ENCODE peak calls at places on chromosomes 16 and 17, in nine cellular contexts. D, Q, I, V, J, F, T, H and P are unnamed samples.

GRCh38 chr16:67101301-67101675 is 8.5 kb upstream of the PHAF1 start:
- DNase-seq in V (no peak), I (no peak), H (no peak), T (no peak), J (peak), Q (no peak), D (no peak), F (no peak), P (no peak)

GRCh38 chr17:61310611-61311010 is 89.0 kb upstream of the TBX2 start:
- DNase-seq in J (no peak), F (no peak), Q (no peak), D (no peak), T (no peak), I (no peak), V (no peak), H (no peak), P (no peak)

GRCh38 chr16:73713817-73714495 is 582.7 kb upstream of the PSMD7 start:
- DNase-seq in H (peak), T (peak), V (no peak), I (peak), J (peak), D (no peak), Q (no peak), F (peak), P (peak)

GRCh38 chr16:8963010-8963824 is 489 bp downstream of the USP7 start:
- DNase-seq in I (no peak), T (peak), H (no peak), V (no peak), Q (peak), D (no peak), J (no peak), F (no peak), P (no peak)

GRCh38 chr16:2331932-2332267 is 8.6 kb downstream of the ABCA3 start:
- DNase-seq in D (no peak), T (no peak), I (no peak), F (no peak), Q (no peak), H (no peak), V (no peak), J (no peak), P (no peak)

GRCh38 chr17:66676421-66676820 is 158.5 kb upstream of the CACNG5 start:
- DNase-seq in D (no peak), I (peak), J (no peak), Q (no peak), F (peak), T (no peak), H (no peak), V (no peak), P (no peak)

GRCh38 chr16:83329466-83329865 is 478.3 kb upstream of the HSBP1 start:
- DNase-seq in F (no peak), H (no peak), V (no peak), Q (no peak), D (no peak), J (no peak), T (no peak), I (no peak), P (no peak)

GRCh38 chr16:77556203-77556602 is 121.4 kb upstream of the ADAMTS18 start:
- DNase-seq in I (no peak), T (no peak), V (no peak), Q (no peak), H (no peak), J (no peak), D (no peak), F (no peak), P (no peak)

GRCh38 chr17:79983456-79983855 is 52.2 kb downstream of the TBC1D16 start:
- DNase-seq in H (no peak), F (no peak), J (no peak), Q (no peak), I (no peak), T (no peak), V (no peak), D (no peak), P (peak)

GRCh38 chr16:30187971-30188561 is 4.7 kb downstream of the CORO1A start:
- DNase-seq in I (no peak), Q (peak), D (peak), H (no peak), T (no peak), J (no peak), F (no peak), V (no peak), P (no peak)

GRCh38 chr17:8602679-8603078 is 27.8 kb downstream of the MYH10 start:
- DNase-seq in D (no peak), H (no peak), J (no peak), Q (no peak), I (no peak), T (no peak), F (no peak), V (no peak), P (no peak)

GRCh38 chr17:12078791-12079190 is 58.1 kb downstream of the MAP2K4 start:
- DNase-seq in T (no peak), J (peak), V (no peak), D (no peak), H (no peak), Q (no peak), F (no peak), I (no peak), P (no peak)

GRCh38 chr16:75074920-75075687 is 41.5 kb downstream of the LDHD start:
- DNase-seq in F (no peak), J (no peak), I (peak), T (peak), V (peak), D (peak), H (no peak), Q (peak), P (no peak)

GRCh38 chr17:81394377-81394747 is 895 bp upstream of the BAHCC1 start:
- DNase-seq in F (no peak), Q (no peak), H (no peak), I (no peak), J (no peak), T (peak), V (no peak), D (no peak), P (no peak)

GRCh38 chr17:9932481-9932880 is 27.4 kb upstream of the RCVRN start:
- DNase-seq in Q (no peak), H (no peak), T (no peak), I (no peak), F (no peak), D (no peak), V (no peak), J (peak), P (no peak)

GRCh38 chr17:15981646-15982580 is 17.6 kb downstream of the ZSWIM7 start:
- DNase-seq in F (no peak), H (no peak), D (no peak), T (peak), J (peak), Q (no peak), V (no peak), I (no peak), P (no peak)

GRCh38 chr16:13453325-13453724 is 466.6 kb upstream of the ERCC4 start:
- DNase-seq in J (no peak), Q (no peak), V (no peak), H (no peak), F (no peak), T (no peak), D (no peak), I (peak), P (no peak)

GRCh38 chr16:46743232-46743719 is 4.9 kb downstream of the MYLK3 start:
- DNase-seq in I (peak), F (no peak), J (peak), T (peak), D (peak), V (no peak), Q (no peak), H (peak), P (no peak)

GRCh38 chr16:5438591-5438990 is 341.0 kb upstream of the EEF2KMT start:
- DNase-seq in D (no peak), H (no peak), I (no peak), V (no peak), T (peak), Q (no peak), J (no peak), F (no peak), P (no peak)

GRCh38 chr17:64061157-64061898 is 40.9 kb upstream of the ICAM2 start:
- DNase-seq in H (no peak), T (no peak), I (no peak), F (no peak), J (peak), Q (no peak), V (no peak), D (no peak), P (no peak)

GRCh38 chr17:57727776-57728175 is 17.3 kb downstream of the CCDC182 start:
- DNase-seq in V (no peak), I (no peak), Q (no peak), F (no peak), T (no peak), D (no peak), H (no peak), J (no peak), P (no peak)

GRCh38 chr17:33140413-33141099 is 148.9 kb downstream of the SPACA3 start:
- DNase-seq in F (no peak), T (no peak), I (no peak), D (no peak), H (no peak), Q (no peak), V (no peak), J (no peak), P (no peak)

GRCh38 chr16:84548971-84549844 is 44.7 kb upstream of the MEAK7 start:
- DNase-seq in D (peak), T (peak), J (no peak), H (no peak), I (peak), V (no peak), F (no peak), Q (peak), P (peak)

GRCh38 chr17:48153711-48154642 is 46.4 kb downstream of the SNX11 start:
- DNase-seq in I (peak), Q (no peak), H (no peak), F (peak), J (peak), D (no peak), V (no peak), T (peak), P (no peak)

GRCh38 chr17:30429155-30429554 is 48.1 kb upstream of the GOSR1 start:
- DNase-seq in H (no peak), Q (no peak), T (no peak), F (no peak), D (no peak), V (no peak), I (no peak), J (peak), P (no peak)

GRCh38 chr16:29729116-29729521 is 16.7 kb downstream of the C16orf54 start:
- DNase-seq in F (peak), V (no peak), I (no peak), J (peak), D (no peak), H (no peak), T (peak), Q (no peak), P (no peak)

GRCh38 chr16:57066625-57067024 is 25.8 kb upstream of the CPNE2 start:
- DNase-seq in Q (no peak), V (no peak), I (no peak), F (no peak), T (no peak), H (no peak), J (no peak), D (no peak), P (no peak)

DNA sequence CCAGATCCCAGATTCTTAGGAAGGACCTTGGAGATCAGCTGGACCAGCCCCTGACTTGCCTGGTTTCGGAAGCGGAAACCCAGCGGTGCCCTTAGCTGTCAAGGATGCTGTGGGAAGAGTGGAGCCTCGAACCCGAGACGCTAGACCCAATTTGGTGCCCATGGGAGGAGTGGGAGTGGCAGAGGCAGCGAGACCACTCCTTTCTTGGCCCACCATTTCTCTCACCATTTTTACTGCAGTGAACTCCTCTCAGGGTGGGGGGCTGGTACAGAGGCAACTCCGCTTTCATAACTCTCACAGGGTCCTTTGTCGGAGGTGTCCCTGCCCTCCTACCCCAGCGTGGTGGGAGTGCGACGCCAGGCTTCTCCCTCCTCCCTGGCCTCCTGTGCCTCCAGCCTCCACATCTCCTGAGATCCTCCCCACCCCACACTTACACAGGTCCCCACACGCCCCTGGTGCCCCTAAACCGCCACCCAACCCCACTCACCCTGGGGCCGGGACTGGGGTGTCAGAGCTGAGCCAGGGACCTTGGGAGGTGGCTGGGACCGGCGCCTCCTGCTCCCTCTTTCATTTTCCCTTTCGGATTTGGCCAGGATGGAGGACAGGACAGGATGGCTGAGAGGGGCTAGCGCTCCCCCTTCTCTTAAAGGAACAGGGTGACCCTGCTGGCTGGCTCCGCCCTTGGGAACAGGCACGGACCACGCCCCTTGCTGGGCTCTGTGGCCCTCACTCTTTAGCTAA is at the start of gene GJD3:
- DNase-seq in D (no peak), V (no peak), J (no peak), H (no peak), I (no peak), Q (no peak), F (no peak), T (no peak), P (no peak)
- H3K4me3 ChIP-seq in D (peak), V (peak), J (peak), H (peak), I (no peak), Q (peak), F (peak), T (no peak), P (no peak)

DNA sequence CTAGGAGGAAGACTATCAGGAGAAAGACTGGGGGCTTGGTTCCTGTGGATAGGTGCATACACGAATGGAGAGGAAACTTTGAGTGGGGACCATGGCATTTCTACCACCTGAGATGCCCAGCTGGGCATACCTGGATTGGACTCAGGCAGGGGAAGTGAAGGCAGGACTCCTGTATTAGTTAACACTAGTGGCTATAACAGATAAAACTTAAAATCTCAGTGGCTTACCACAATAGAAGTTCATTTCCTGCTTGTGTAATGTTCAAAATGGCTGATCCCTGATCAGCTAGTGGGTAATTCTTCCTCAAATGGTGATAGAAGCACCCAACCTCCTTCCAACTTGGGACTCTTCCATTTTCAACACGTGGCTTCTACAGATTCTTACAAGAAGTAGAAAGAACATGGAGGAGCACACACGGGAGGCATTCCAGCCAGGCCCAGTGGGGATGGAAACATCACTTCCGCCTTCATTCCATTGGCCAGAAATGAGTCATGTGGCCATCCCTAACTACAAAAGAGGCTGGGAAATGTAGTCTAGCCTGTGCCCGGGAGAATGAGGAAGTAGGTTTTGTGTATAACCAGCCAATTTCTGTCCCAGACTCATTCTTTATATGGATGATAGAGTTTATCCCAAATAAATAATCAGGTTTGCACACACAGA is 112.1 kb downstream of the UTP18 start:
- DNase-seq in I (peak), T (peak), V (peak), F (peak), D (peak), Q (no peak), H (peak), J (peak), P (peak)
- H3K4me3 ChIP-seq in I (no peak), T (peak), V (peak), F (no peak), D (no peak), Q (no peak), H (no peak), J (peak), P (no peak)

GRCh38 chr17:1776328-1776727 is 14.5 kb downstream of the SERPINF1 start:
- DNase-seq in H (no peak), F (no peak), V (no peak), D (no peak), T (no peak), I (no peak), Q (no peak), J (no peak), P (no peak)

GRCh38 chr17:1783271-1783670 is 21.4 kb downstream of the SERPINF1 start:
- DNase-seq in H (peak), F (no peak), I (no peak), D (peak), Q (no peak), J (no peak), T (no peak), V (no peak), P (peak)

GRCh38 chr17:1776857-1777256 is 15.0 kb downstream of the SERPINF1 start:
- DNase-seq in D (no peak), F (no peak), T (no peak), Q (no peak), V (no peak), H (no peak), I (no peak), J (no peak), P (no peak)

GRCh38 chr17:1782171-1782567 is 20.3 kb downstream of the SERPINF1 start:
- DNase-seq in J (no peak), F (no peak), D (no peak), V (no peak), Q (no peak), H (no peak), I (no peak), T (no peak), P (no peak)

GRCh38 chr17:1779571-1780074 is 17.8 kb downstream of the SERPINF1 start:
- DNase-seq in Q (no peak), J (peak), H (peak), F (no peak), D (peak), T (no peak), I (peak), V (no peak), P (no peak)
- H3K4me3 ChIP-seq in Q (no peak), J (no peak), H (no peak), F (no peak), D (no peak), T (no peak), I (no peak), V (no peak), P (no peak)

GRCh38 chr17:1765576-1765975 is 3.7 kb downstream of the SERPINF1 start:
- DNase-seq in H (no peak), T (no peak), I (no peak), J (no peak), V (no peak), F (no peak), Q (no peak), D (no peak), P (no peak)

GRCh38 chr17:1759529-1759928 is 2.3 kb upstream of the SERPINF1 start:
- DNase-seq in Q (no peak), I (no peak), D (no peak), H (no peak), V (no peak), T (no peak), J (no peak), F (no peak), P (no peak)

GRCh38 chr17:1764274-1764673 is 2.4 kb downstream of the SERPINF1 start:
- DNase-seq in J (peak), H (peak), T (peak), I (peak), Q (peak), D (peak), F (no peak), V (peak), P (peak)

GRCh38 chr17:1762906-1763829 is 1.3 kb downstream of the SERPINF1 start:
- DNase-seq in Q (peak), T (peak), J (peak), I (peak), F (no peak), V (no peak), D (no peak), H (peak), P (no peak)

GRCh38 chr17:1762233-1762905 is 509 bp downstream of the SERPINF1 start:
- DNase-seq in D (no peak), Q (no peak), T (no peak), H (peak), J (peak), F (no peak), V (no peak), I (peak), P (no peak)
- H3K4me3 ChIP-seq in D (peak), Q (no peak), T (no peak), H (peak), J (peak), F (no peak), V (no peak), I (no peak), P (no peak)

GRCh38 chr17:72117470-72117747 is 3.4 kb upstream of the SOX9 start:
- DNase-seq in V (no peak), J (no peak), H (no peak), I (no peak), Q (no peak), D (no peak), F (no peak), T (no peak), P (no peak)
- H3K4me3 ChIP-seq in V (peak), J (peak), H (peak), I (no peak), Q (no peak), D (no peak), F (peak), T (no peak), P (no peak)

DNA sequence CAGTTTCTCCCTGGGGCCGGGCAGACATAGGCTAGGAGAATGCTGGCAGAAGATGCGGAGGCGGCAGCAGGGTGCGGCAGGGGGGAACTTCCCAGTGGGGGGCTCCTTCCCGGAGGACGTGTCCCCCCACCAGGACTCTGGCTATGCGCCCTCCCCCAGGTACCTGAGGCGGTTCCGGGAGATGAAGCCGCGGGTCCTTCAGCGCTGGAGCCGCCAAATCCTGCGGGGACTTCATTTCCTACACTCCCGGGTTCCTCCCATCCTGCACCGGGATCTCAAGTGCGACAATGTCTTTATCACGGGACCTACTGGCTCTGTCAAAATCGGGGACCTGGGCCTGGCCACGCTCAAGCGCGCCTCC is 3.3 kb downstream of the WNK4 start:
- DNase-seq in T (no peak), Q (no peak), H (no peak), D (no peak), J (no peak), I (no peak), V (no peak), F (no peak), P (no peak)
- H3K4me3 ChIP-seq in T (no peak), Q (no peak), H (no peak), D (no peak), J (no peak), I (no peak), V (no peak), F (no peak), P (no peak)

DNA sequence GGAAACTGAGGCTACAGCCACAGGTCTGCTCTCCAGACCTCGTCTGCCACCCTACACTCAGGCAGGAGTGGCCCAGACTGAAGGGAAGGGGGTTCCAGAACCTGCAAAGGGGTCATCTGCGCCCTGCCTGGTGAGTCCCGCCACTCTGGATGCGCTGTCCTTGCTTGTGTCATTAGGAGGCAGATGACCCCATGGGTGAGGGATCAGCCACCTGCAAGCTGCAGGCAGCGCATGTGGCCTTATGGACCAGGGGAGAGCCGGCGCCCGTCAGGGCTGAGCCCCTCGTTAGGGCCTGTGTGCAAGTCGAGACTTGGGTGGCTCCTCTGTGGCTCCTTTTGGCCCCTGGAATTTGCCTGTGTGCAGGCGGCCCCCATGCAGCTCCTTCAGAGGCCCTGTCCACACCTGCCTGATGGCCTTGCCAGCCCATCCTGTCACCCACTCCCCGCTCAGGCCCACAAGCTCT is 5.7 kb downstream of the ZFPM1 start:
- DNase-seq in F (no peak), V (no peak), D (no peak), T (no peak), I (no peak), J (no peak), Q (no peak), H (no peak), P (no peak)
- H3K4me3 ChIP-seq in F (no peak), V (no peak), D (no peak), T (no peak), I (no peak), J (no peak), Q (no peak), H (no peak), P (no peak)